ENCODE peak calls at places on chromosomes 7 and 10, in nine cellular contexts. One of them, this sample, is unnamed.

GRCh38 chr7:90067171-90067570 is 87.1 kb upstream of the STEAP1 start:
- DNase-seq in LHCN-M2: no peak
- DNase-seq in ACHN: no peak
- DNase-seq in aorta: no peak
- DNase-seq in activated naive CD8-positive, alpha-beta T cell treated with anti-CD3 and anti-CD28 coated beads, Interleukin-2, amount 50 U/mL, for 24 hours: no peak
- DNase-seq in left colon: no peak
- DNase-seq in H54: no peak
- DNase-seq in heart right ventricle: no peak
- DNase-seq in AML-193: no peak
- DNase-seq in this sample: no peak

GRCh38 chr10:63542835-63543575 is 21.8 kb downstream of the REEP3 start:
- DNase-seq in LHCN-M2: peak; percentile 67
- DNase-seq in ACHN: peak; percentile 45
- DNase-seq in aorta: no peak
- DNase-seq in activated naive CD8-positive, alpha-beta T cell treated with anti-CD3 and anti-CD28 coated beads, Interleukin-2, amount 50 U/mL, for 24 hours: no peak
- DNase-seq in left colon: peak; percentile 25
- DNase-seq in H54: no peak
- DNase-seq in heart right ventricle: no peak
- DNase-seq in AML-193: no peak
- DNase-seq in this sample: peak; percentile 66

GRCh38 chr10:77889277-77889903 is 37.2 kb downstream of the DLG5 start:
- DNase-seq in LHCN-M2: no peak
- DNase-seq in ACHN: no peak
- DNase-seq in aorta: no peak
- DNase-seq in activated naive CD8-positive, alpha-beta T cell treated with anti-CD3 and anti-CD28 coated beads, Interleukin-2, amount 50 U/mL, for 24 hours: no peak
- DNase-seq in left colon: peak; percentile 87
- DNase-seq in H54: no peak
- DNase-seq in heart right ventricle: no peak
- DNase-seq in AML-193: no peak
- DNase-seq in this sample: no peak

GRCh38 chr10:79196470-79197461 is 128.0 kb downstream of the ZMIZ1 start:
- DNase-seq in LHCN-M2: peak; percentile 38
- DNase-seq in ACHN: peak; percentile 71
- DNase-seq in aorta: peak; percentile 75
- DNase-seq in activated naive CD8-positive, alpha-beta T cell treated with anti-CD3 and anti-CD28 coated beads, Interleukin-2, amount 50 U/mL, for 24 hours: peak; percentile 86
- DNase-seq in left colon: peak; percentile 66
- DNase-seq in H54: peak; percentile 89
- DNase-seq in heart right ventricle: peak; percentile 81
- DNase-seq in AML-193: peak; percentile 26
- DNase-seq in this sample: peak; percentile 88

GRCh38 chr7:139635521-139636240 is 112.2 kb downstream of the CLEC2L start:
- DNase-seq in LHCN-M2: no peak
- DNase-seq in ACHN: no peak
- DNase-seq in aorta: no peak
- DNase-seq in activated naive CD8-positive, alpha-beta T cell treated with anti-CD3 and anti-CD28 coated beads, Interleukin-2, amount 50 U/mL, for 24 hours: peak; percentile 64
- DNase-seq in left colon: no peak
- DNase-seq in H54: no peak
- DNase-seq in heart right ventricle: no peak
- DNase-seq in AML-193: no peak
- DNase-seq in this sample: no peak

GRCh38 chr7:140631006-140631405 is 9.6 kb downstream of the DENND2A start:
- DNase-seq in LHCN-M2: no peak
- DNase-seq in ACHN: no peak
- DNase-seq in aorta: no peak
- DNase-seq in activated naive CD8-positive, alpha-beta T cell treated with anti-CD3 and anti-CD28 coated beads, Interleukin-2, amount 50 U/mL, for 24 hours: no peak
- DNase-seq in left colon: no peak
- DNase-seq in H54: no peak
- DNase-seq in heart right ventricle: no peak
- DNase-seq in AML-193: no peak
- DNase-seq in this sample: no peak

GRCh38 chr10:87866575-87866974 is 3.1 kb downstream of the PTEN start:
- DNase-seq in LHCN-M2: no peak
- DNase-seq in ACHN: no peak
- DNase-seq in aorta: no peak
- DNase-seq in activated naive CD8-positive, alpha-beta T cell treated with anti-CD3 and anti-CD28 coated beads, Interleukin-2, amount 50 U/mL, for 24 hours: no peak
- DNase-seq in left colon: no peak
- DNase-seq in H54: no peak
- DNase-seq in heart right ventricle: no peak
- DNase-seq in AML-193: no peak
- DNase-seq in this sample: no peak

GRCh38 chr7:7306231-7306630 is 123.9 kb downstream of the C1GALT1 start:
- DNase-seq in LHCN-M2: no peak
- DNase-seq in ACHN: no peak
- DNase-seq in aorta: no peak
- DNase-seq in activated naive CD8-positive, alpha-beta T cell treated with anti-CD3 and anti-CD28 coated beads, Interleukin-2, amount 50 U/mL, for 24 hours: no peak
- DNase-seq in left colon: no peak
- DNase-seq in H54: no peak
- DNase-seq in heart right ventricle: no peak
- DNase-seq in AML-193: no peak
- DNase-seq in this sample: no peak

GRCh38 chr7:94146408-94146807 is 142.3 kb upstream of the BET1 start:
- DNase-seq in LHCN-M2: no peak
- DNase-seq in ACHN: no peak
- DNase-seq in aorta: no peak
- DNase-seq in activated naive CD8-positive, alpha-beta T cell treated with anti-CD3 and anti-CD28 coated beads, Interleukin-2, amount 50 U/mL, for 24 hours: no peak
- DNase-seq in left colon: no peak
- DNase-seq in H54: no peak
- DNase-seq in heart right ventricle: no peak
- DNase-seq in AML-193: no peak
- DNase-seq in this sample: no peak

GRCh38 chr10:3958472-3958996 is 173.5 kb upstream of the KLF6 start:
- DNase-seq in LHCN-M2: no peak
- DNase-seq in ACHN: no peak
- DNase-seq in aorta: no peak
- DNase-seq in activated naive CD8-positive, alpha-beta T cell treated with anti-CD3 and anti-CD28 coated beads, Interleukin-2, amount 50 U/mL, for 24 hours: no peak
- DNase-seq in left colon: no peak
- DNase-seq in H54: no peak
- DNase-seq in heart right ventricle: no peak
- DNase-seq in AML-193: no peak
- DNase-seq in this sample: no peak

GRCh38 chr7:122702872-122703510 is at the start of gene RNF148:
- DNase-seq in LHCN-M2: no peak
- DNase-seq in ACHN: peak; percentile 18
- DNase-seq in aorta: no peak
- DNase-seq in activated naive CD8-positive, alpha-beta T cell treated with anti-CD3 and anti-CD28 coated beads, Interleukin-2, amount 50 U/mL, for 24 hours: no peak
- DNase-seq in left colon: no peak
- DNase-seq in H54: no peak
- DNase-seq in heart right ventricle: no peak
- DNase-seq in AML-193: no peak
- DNase-seq in this sample: no peak

GRCh38 chr7:54880326-54880989 is 121.4 kb upstream of the SEC61G start:
- DNase-seq in LHCN-M2: no peak
- DNase-seq in ACHN: peak; percentile 47
- DNase-seq in aorta: no peak
- DNase-seq in activated naive CD8-positive, alpha-beta T cell treated with anti-CD3 and anti-CD28 coated beads, Interleukin-2, amount 50 U/mL, for 24 hours: no peak
- DNase-seq in left colon: peak; percentile 61
- DNase-seq in H54: no peak
- DNase-seq in heart right ventricle: no peak
- DNase-seq in AML-193: no peak
- DNase-seq in this sample: no peak

GRCh38 chr7:70710011-70710480 is 421.9 kb upstream of the GALNT17 start:
- DNase-seq in LHCN-M2: peak; percentile 93
- DNase-seq in ACHN: peak; percentile 35
- DNase-seq in aorta: no peak
- DNase-seq in activated naive CD8-positive, alpha-beta T cell treated with anti-CD3 and anti-CD28 coated beads, Interleukin-2, amount 50 U/mL, for 24 hours: no peak
- DNase-seq in left colon: no peak
- DNase-seq in H54: peak; percentile 65
- DNase-seq in heart right ventricle: no peak
- DNase-seq in AML-193: no peak
- DNase-seq in this sample: no peak

GRCh38 chr10:72090326-72090725 is 2.0 kb upstream of the SPOCK2 start:
- DNase-seq in LHCN-M2: no peak
- DNase-seq in ACHN: no peak
- DNase-seq in aorta: no peak
- DNase-seq in activated naive CD8-positive, alpha-beta T cell treated with anti-CD3 and anti-CD28 coated beads, Interleukin-2, amount 50 U/mL, for 24 hours: no peak
- DNase-seq in left colon: no peak
- DNase-seq in H54: no peak
- DNase-seq in heart right ventricle: no peak
- DNase-seq in AML-193: no peak
- DNase-seq in this sample: no peak

GRCh38 chr10:58397830-58398229 is 12.6 kb downstream of the TFAM start:
- DNase-seq in LHCN-M2: no peak
- DNase-seq in ACHN: no peak
- DNase-seq in aorta: no peak
- DNase-seq in activated naive CD8-positive, alpha-beta T cell treated with anti-CD3 and anti-CD28 coated beads, Interleukin-2, amount 50 U/mL, for 24 hours: no peak
- DNase-seq in left colon: no peak
- DNase-seq in H54: no peak
- DNase-seq in heart right ventricle: no peak
- DNase-seq in AML-193: no peak
- DNase-seq in this sample: no peak

GRCh38 chr10:1487288-1487687 is 250.0 kb downstream of the ADARB2 start:
- DNase-seq in LHCN-M2: no peak
- DNase-seq in ACHN: no peak
- DNase-seq in aorta: no peak
- DNase-seq in activated naive CD8-positive, alpha-beta T cell treated with anti-CD3 and anti-CD28 coated beads, Interleukin-2, amount 50 U/mL, for 24 hours: no peak
- DNase-seq in left colon: no peak
- DNase-seq in H54: no peak
- DNase-seq in heart right ventricle: no peak
- DNase-seq in AML-193: no peak
- DNase-seq in this sample: no peak

GRCh38 chr10:44818721-44819127 is 92.4 kb upstream of the TMEM72 start:
- DNase-seq in LHCN-M2: no peak
- DNase-seq in ACHN: no peak
- DNase-seq in aorta: no peak
- DNase-seq in activated naive CD8-positive, alpha-beta T cell treated with anti-CD3 and anti-CD28 coated beads, Interleukin-2, amount 50 U/mL, for 24 hours: no peak
- DNase-seq in left colon: no peak
- DNase-seq in H54: no peak
- DNase-seq in heart right ventricle: no peak
- DNase-seq in AML-193: no peak
- DNase-seq in this sample: no peak

This sample was measured in adrenal gland.